ENCODE peak calls at places on chromosomes 13 and 19, in five cellular contexts. One of them, this sample, is unnamed.

GRCh38 chr13:33168326-33168960 is 117.1 kb downstream of the STARD13 start:
- DNase-seq in tibial nerve: no peak
- DNase-seq in activated T-cell treated with anti-CD3 and anti-CD28 coated beads for 1 hour: no peak
- DNase-seq in GM18507: no peak
- DNase-seq in nephron progenitor cell: no peak
- DNase-seq in this sample: no peak

GRCh38 chr13:94620286-94620896 is 18.7 kb downstream of the GPR180 start:
- DNase-seq in tibial nerve: no peak
- DNase-seq in GM18507: no peak
- DNase-seq in activated T-cell treated with anti-CD3 and anti-CD28 coated beads for 1 hour: no peak
- DNase-seq in nephron progenitor cell: peak
- DNase-seq in this sample: peak

GRCh38 chr13:29294869-29295268 is 300.6 kb downstream of the SLC7A1 start:
- DNase-seq in nephron progenitor cell: no peak
- DNase-seq in activated T-cell treated with anti-CD3 and anti-CD28 coated beads for 1 hour: no peak
- DNase-seq in GM18507: no peak
- DNase-seq in tibial nerve: no peak
- DNase-seq in this sample: no peak

GRCh38 chr13:61664821-61665705 is 249.4 kb upstream of the PCDH20 start:
- DNase-seq in activated T-cell treated with anti-CD3 and anti-CD28 coated beads for 1 hour: no peak
- DNase-seq in nephron progenitor cell: no peak
- DNase-seq in GM18507: no peak
- DNase-seq in tibial nerve: no peak
- DNase-seq in this sample: no peak

GRCh38 chr19:41304706-41305483 is 5.1 kb upstream of the CCDC97 start:
- DNase-seq in nephron progenitor cell: no peak
- DNase-seq in activated T-cell treated with anti-CD3 and anti-CD28 coated beads for 1 hour: no peak
- DNase-seq in GM18507: no peak
- DNase-seq in tibial nerve: no peak
- DNase-seq in this sample: no peak

GRCh38 chr13:114001331-114002008 is 27.6 kb upstream of the C13orf46 start:
- DNase-seq in nephron progenitor cell: no peak
- DNase-seq in GM18507: no peak
- DNase-seq in tibial nerve: no peak
- DNase-seq in activated T-cell treated with anti-CD3 and anti-CD28 coated beads for 1 hour: no peak
- DNase-seq in this sample: no peak

GRCh38 chr13:21637296-21637695 is 33.3 kb upstream of the MICU2 start:
- DNase-seq in activated T-cell treated with anti-CD3 and anti-CD28 coated beads for 1 hour: no peak
- DNase-seq in tibial nerve: no peak
- DNase-seq in nephron progenitor cell: no peak
- DNase-seq in GM18507: no peak
- DNase-seq in this sample: no peak

GRCh38 chr13:24997367-24997967 is 98.5 kb upstream of the PABPC3 start:
- DNase-seq in tibial nerve: peak
- DNase-seq in nephron progenitor cell: peak
- DNase-seq in GM18507: no peak
- DNase-seq in activated T-cell treated with anti-CD3 and anti-CD28 coated beads for 1 hour: no peak
- DNase-seq in this sample: peak

GRCh38 chr13:46113596-46113995 is 8.8 kb upstream of the CPB2 start:
- DNase-seq in tibial nerve: no peak
- DNase-seq in activated T-cell treated with anti-CD3 and anti-CD28 coated beads for 1 hour: no peak
- DNase-seq in nephron progenitor cell: no peak
- DNase-seq in GM18507: no peak
- DNase-seq in this sample: no peak

GRCh38 chr19:17765069-17765618 is 13.9 kb downstream of the FCHO1 start:
- DNase-seq in nephron progenitor cell: no peak
- DNase-seq in tibial nerve: peak
- DNase-seq in activated T-cell treated with anti-CD3 and anti-CD28 coated beads for 1 hour: no peak
- DNase-seq in GM18507: no peak
- DNase-seq in this sample: no peak

GRCh38 chr13:28392896-28393295 is 102.0 kb downstream of the FLT1 start:
- DNase-seq in activated T-cell treated with anti-CD3 and anti-CD28 coated beads for 1 hour: no peak
- DNase-seq in nephron progenitor cell: no peak
- DNase-seq in GM18507: no peak
- DNase-seq in tibial nerve: no peak
- DNase-seq in this sample: no peak

GRCh38 chr19:33819496-33819874 is 22.8 kb downstream of the KCTD15 start:
- DNase-seq in GM18507: no peak
- DNase-seq in nephron progenitor cell: no peak
- DNase-seq in tibial nerve: no peak
- DNase-seq in activated T-cell treated with anti-CD3 and anti-CD28 coated beads for 1 hour: no peak
- DNase-seq in this sample: no peak

GRCh38 chr19:812049-812816 is 9.5 kb downstream of the PLPPR3 start:
- DNase-seq in nephron progenitor cell: no peak
- DNase-seq in tibial nerve: no peak
- DNase-seq in activated T-cell treated with anti-CD3 and anti-CD28 coated beads for 1 hour: no peak
- DNase-seq in GM18507: no peak
- DNase-seq in this sample: no peak

GRCh38 chr13:86383151-86383550 is 583.9 kb upstream of the SLITRK6 start:
- DNase-seq in tibial nerve: no peak
- DNase-seq in activated T-cell treated with anti-CD3 and anti-CD28 coated beads for 1 hour: no peak
- DNase-seq in nephron progenitor cell: no peak
- DNase-seq in GM18507: no peak
- DNase-seq in this sample: no peak

GRCh38 chr19:7227735-7228134 is 66.5 kb downstream of the INSR start:
- DNase-seq in nephron progenitor cell: no peak
- DNase-seq in activated T-cell treated with anti-CD3 and anti-CD28 coated beads for 1 hour: no peak
- DNase-seq in GM18507: no peak
- DNase-seq in tibial nerve: peak
- DNase-seq in this sample: no peak

GRCh38 chr13:26128676-26129075 is 76.9 kb upstream of the SHISA2 start:
- DNase-seq in GM18507: no peak
- DNase-seq in tibial nerve: no peak
- DNase-seq in nephron progenitor cell: no peak
- DNase-seq in activated T-cell treated with anti-CD3 and anti-CD28 coated beads for 1 hour: no peak
- DNase-seq in this sample: no peak

GRCh38 chr19:44585371-44586141 is 27.8 kb upstream of the IGSF23 start:
- DNase-seq in tibial nerve: no peak
- DNase-seq in activated T-cell treated with anti-CD3 and anti-CD28 coated beads for 1 hour: no peak
- DNase-seq in GM18507: no peak
- DNase-seq in nephron progenitor cell: no peak
- DNase-seq in this sample: no peak

GRCh38 chr13:21668665-21669599 is 1.9 kb upstream of the FGF9 start:
- DNase-seq in tibial nerve: no peak
- DNase-seq in GM18507: no peak
- DNase-seq in activated T-cell treated with anti-CD3 and anti-CD28 coated beads for 1 hour: peak
- DNase-seq in nephron progenitor cell: peak
- DNase-seq in this sample: no peak

GRCh38 chr13:53301449-53301848 is 272.8 kb downstream of the OLFM4 start:
- DNase-seq in GM18507: no peak
- DNase-seq in activated T-cell treated with anti-CD3 and anti-CD28 coated beads for 1 hour: no peak
- DNase-seq in nephron progenitor cell: no peak
- DNase-seq in tibial nerve: no peak
- DNase-seq in this sample: no peak